ENCODE peak calls at places on chromosomes 11 and 22, in eight cellular contexts. J is ovary; B is NCI-H1930; P is colonic mucosa; W is HTR-8/SVneo; T is hepatic stellate cell; U is naive thymus-derived CD8-positive, alpha-beta T cell; Y is body of pancreas. E is an unnamed sample.

GRCh38 chr11:64244966-64245365 is 1.8 kb downstream of the PPP1R14B start:
- DNase-seq in J (no peak), B (no peak), P (no peak), W (no peak), T (no peak), U (no peak), Y (no peak), E (no peak)

GRCh38 chr11:45805305-45806071 is 539 bp downstream of the SLC35C1 start:
- DNase-seq in J (peak; percentile 50), B (no peak), P (no peak), W (peak; percentile 26), T (peak; percentile 76), U (no peak), Y (peak; percentile 51), E (peak; percentile 50)

GRCh38 chr22:20569059-20570058 is 61.9 kb downstream of the MED15 start:
- DNase-seq in J (peak; percentile 70), B (no peak), P (no peak), W (peak; percentile 82), T (peak; percentile 99), U (peak; percentile 93), Y (peak; percentile 72), E (peak; percentile 96)

GRCh38 chr22:36383110-36383581 is 4.6 kb downstream of the MYH9 start:
- DNase-seq in J (no peak), B (no peak), P (no peak), W (no peak), T (no peak), U (peak; percentile 48), Y (peak; percentile 56), E (peak; percentile 73)

GRCh38 chr11:64892411-64892831 is 14.0 kb upstream of the EHD1 start:
- DNase-seq in J (no peak), B (no peak), P (peak; percentile 32), W (no peak), T (no peak), U (no peak), Y (no peak), E (no peak)

GRCh38 chr11:89436071-89436470 is 55.1 kb downstream of the NOX4 start:
- DNase-seq in J (no peak), B (no peak), P (no peak), W (peak; percentile 15), T (no peak), U (no peak), Y (no peak), E (peak; percentile 5)

GRCh38 chr11:65226103-65226442 is 35.7 kb upstream of the POLA2 start:
- DNase-seq in J (no peak), B (no peak), P (no peak), W (no peak), T (no peak), U (no peak), Y (no peak), E (no peak)

GRCh38 chr11:61682093-61682732 is 2.0 kb downstream of the DAGLA start:
- DNase-seq in J (no peak), B (no peak), P (peak; percentile 65), W (no peak), T (peak; percentile 91), U (no peak), Y (peak; percentile 92), E (peak; percentile 53)

GRCh38 chr22:49301398-49302149 is 526.1 kb downstream of the BRD1 start:
- DNase-seq in J (no peak), B (no peak), P (no peak), W (no peak), T (no peak), U (no peak), Y (no peak), E (no peak)

GRCh38 chr11:75673977-75674582 is 5.2 kb upstream of the MAP6 start:
- DNase-seq in J (no peak), B (no peak), P (no peak), W (no peak), T (no peak), U (no peak), Y (no peak), E (peak; percentile 31)

GRCh38 chr11:111327908-111328624 is 29.7 kb downstream of the POU2AF3 start:
- DNase-seq in J (no peak), B (no peak), P (no peak), W (no peak), T (no peak), U (no peak), Y (peak; percentile 95), E (no peak)

GRCh38 chr11:9735919-9736318 is 72.0 kb downstream of the SWAP70 start:
- DNase-seq in J (no peak), B (no peak), P (no peak), W (no peak), T (no peak), U (no peak), Y (no peak), E (no peak)

GRCh38 chr11:123241874-123242538 is 47.0 kb upstream of the CLMP start:
- DNase-seq in J (no peak), B (no peak), P (no peak), W (no peak), T (no peak), U (no peak), Y (no peak), E (no peak)

GRCh38 chr22:23837911-23838685 is 708 bp downstream of the DERL3 start:
- DNase-seq in J (no peak), B (no peak), P (no peak), W (no peak), T (no peak), U (no peak), Y (no peak), E (no peak)

GRCh38 chr11:75223954-75224643 is 16.5 kb upstream of the TPBGL start:
- DNase-seq in J (no peak), B (no peak), P (no peak), W (no peak), T (no peak), U (no peak), Y (no peak), E (no peak)

GRCh38 chr11:44755553-44756505 is 29.1 kb downstream of the TSPAN18 start:
- DNase-seq in J (no peak), B (no peak), P (no peak), W (no peak), T (no peak), U (no peak), Y (no peak), E (no peak)

GRCh38 chr22:29096736-29097669 is 24.2 kb downstream of the KREMEN1 start:
- DNase-seq in J (no peak), B (no peak), P (peak; percentile 41), W (no peak), T (no peak), U (no peak), Y (peak; percentile 25), E (peak; percentile 83)

GRCh38 chr22:44180706-44181032 is at the start of gene PARVG:
- DNase-seq in J (no peak), B (no peak), P (no peak), W (no peak), T (no peak), U (peak; percentile 78), Y (no peak), E (no peak)

GRCh38 chr11:1573077-1573846 is 1.2 kb upstream of the DUSP8 start:
- DNase-seq in J (no peak), B (no peak), P (peak; percentile 67), W (no peak), T (no peak), U (peak; percentile 41), Y (peak; percentile 78), E (no peak)

GRCh38 chr11:38824573-38824972 is 2226.5 kb upstream of the RAG2 start:
- DNase-seq in J (no peak), B (no peak), P (no peak), W (no peak), T (no peak), U (no peak), Y (no peak), E (peak; percentile 31)

GRCh38 chr11:62104816-62105610 is 18.8 kb upstream of the INCENP start:
- DNase-seq in J (peak; percentile 63), B (no peak), P (no peak), W (no peak), T (peak; percentile 27), U (peak; percentile 16), Y (peak; percentile 25), E (no peak)

GRCh38 chr11:8786933-8787332 is 104.3 kb downstream of the RPL27A start:
- DNase-seq in J (no peak), B (no peak), P (no peak), W (no peak), T (no peak), U (no peak), Y (no peak), E (no peak)

GRCh38 chr11:110110854-110111253 is 17.7 kb downstream of the ZC3H12C start:
- DNase-seq in J (no peak), B (no peak), P (no peak), W (no peak), T (no peak), U (no peak), Y (no peak), E (no peak)

GRCh38 chr11:76376746-76377558 is 4.0 kb downstream of the THAP12 start:
- DNase-seq in J (no peak), B (no peak), P (no peak), W (no peak), T (no peak), U (no peak), Y (no peak), E (no peak)

GRCh38 chr22:48306284-48306683 is 1521.4 kb downstream of the BRD1 start:
- DNase-seq in J (no peak), B (no peak), P (no peak), W (no peak), T (no peak), U (no peak), Y (no peak), E (no peak)

GRCh38 chr22:29710922-29711593 is 8.7 kb upstream of the CABP7 start:
- DNase-seq in J (no peak), B (no peak), P (peak; percentile 29), W (no peak), T (peak; percentile 50), U (no peak), Y (peak; percentile 81), E (no peak)

GRCh38 chr11:330694-331314 is 10.1 kb upstream of the IFITM3 start:
- DNase-seq in J (peak; percentile 23), B (no peak), P (peak; percentile 22), W (no peak), T (no peak), U (no peak), Y (no peak), E (no peak)

GRCh38 chr11:2528301-2529050 is 83.7 kb downstream of the KCNQ1 start:
- DNase-seq in J (peak; percentile 11), B (no peak), P (no peak), W (no peak), T (no peak), U (no peak), Y (peak; percentile 7), E (no peak)

GRCh38 chr22:21646608-21647590 is 4.8 kb downstream of the SDF2L1 start:
- DNase-seq in J (peak; percentile 83), B (peak; percentile 37), P (peak; percentile 84), W (peak; percentile 56), T (peak; percentile 81), U (peak; percentile 82), Y (peak; percentile 86), E (peak; percentile 82)

GRCh38 chr11:123137496-123138270 is 57.4 kb downstream of the CLMP start:
- DNase-seq in J (peak; percentile 75), B (no peak), P (peak; percentile 42), W (no peak), T (peak; percentile 74), U (no peak), Y (peak; percentile 44), E (no peak)

GRCh38 chr22:26642465-26643367 is 14.7 kb upstream of the MIAT start:
- DNase-seq in J (no peak), B (no peak), P (no peak), W (no peak), T (no peak), U (peak; percentile 50), Y (no peak), E (no peak)

GRCh38 chr11:86587559-86588193 is 84.7 kb downstream of the ME3 start:
- DNase-seq in J (no peak), B (no peak), P (no peak), W (no peak), T (no peak), U (no peak), Y (no peak), E (no peak)

E was measured in SW480.